ENCODE peak calls at places on chromosomes 3 and 15, in eight cellular contexts. B is epithelial cell of proximal tubule, T is right atrium auricular region, V is GM13977, N is Panc1, S is body of pancreas, R is tibial artery, P is A549. U is an unnamed sample.

GRCh38 chr3:52798978-52799476 is 4.4 kb downstream of the ITIH3 start:
- DNase-seq in B (no peak), V (peak; percentile 75), S (peak; percentile 50), T (no peak), P (peak; percentile 52), R (no peak), N (peak; percentile 5), U (no peak)

GRCh38 chr3:120743081-120743365 is 479 bp downstream of the GTF2E1 start:
- DNase-seq in S (no peak), P (no peak), N (no peak), V (no peak), B (no peak), R (no peak), T (no peak), U (no peak)

GRCh38 chr3:114597012-114597411 is 303.2 kb downstream of the TIGIT start:
- DNase-seq in S (no peak), V (no peak), R (no peak), P (no peak), T (no peak), N (no peak), B (no peak), U (no peak)

GRCh38 chr15:64906402-64906801 is 5.3 kb upstream of the ANKDD1A start:
- DNase-seq in S (no peak), R (no peak), B (no peak), P (no peak), N (no peak), V (no peak), T (no peak), U (no peak)

GRCh38 chr15:71634820-71635219 is 175.5 kb upstream of the NR2E3 start:
- DNase-seq in P (no peak), T (no peak), R (no peak), B (no peak), N (no peak), S (no peak), V (no peak), U (no peak)

GRCh38 chr15:77866596-77867125 is 210.8 kb downstream of the TBC1D2B start:
- DNase-seq in B (no peak), R (no peak), V (no peak), P (no peak), S (peak; percentile 1), N (no peak), T (no peak), U (no peak)

GRCh38 chr15:84973492-84974460 is 7.9 kb upstream of the PDE8A start:
- DNase-seq in S (no peak), R (no peak), P (no peak), N (no peak), B (no peak), V (no peak), T (no peak), U (no peak)

GRCh38 chr3:192092388-192093005 is 631.5 kb downstream of the PYDC2 start:
- DNase-seq in B (no peak), R (no peak), T (no peak), N (no peak), S (no peak), P (no peak), V (no peak), U (no peak)

GRCh38 chr3:50495609-50496423 is 7.6 kb downstream of the CACNA2D2 start:
- DNase-seq in T (no peak), R (no peak), B (no peak), V (no peak), S (no peak), P (no peak), N (no peak), U (no peak)

GRCh38 chr15:66095871-66096710 is 157.5 kb downstream of the MEGF11 start:
- DNase-seq in B (no peak), N (no peak), V (no peak), T (no peak), R (no peak), S (no peak), P (no peak), U (peak; percentile 45)

GRCh38 chr3:76429536-76430177 is 610.2 kb upstream of the ROBO2 start:
- DNase-seq in N (no peak), T (no peak), B (no peak), S (no peak), R (no peak), P (no peak), V (no peak), U (no peak)

GRCh38 chr3:179697933-179698332 is 45.1 kb downstream of the USP13 start:
- DNase-seq in N (no peak), R (no peak), S (no peak), V (no peak), T (no peak), P (no peak), B (no peak), U (no peak)

GRCh38 chr15:75143738-75144334 is 57.8 kb upstream of the C15orf39 start:
- DNase-seq in B (no peak), P (no peak), S (no peak), N (no peak), V (no peak), T (no peak), R (no peak), U (no peak)

GRCh38 chr3:146747051-146747450 is 141.9 kb upstream of the PLSCR5 start:
- DNase-seq in B (no peak), P (no peak), T (no peak), N (no peak), S (no peak), R (no peak), V (no peak), U (no peak)

GRCh38 chr3:146746190-146746589 is 141.0 kb upstream of the PLSCR5 start:
- DNase-seq in S (no peak), N (no peak), R (no peak), P (no peak), B (no peak), V (no peak), T (no peak), U (no peak)

GRCh38 chr3:146750196-146750595 is 145.1 kb upstream of the PLSCR5 start:
- DNase-seq in V (no peak), B (no peak), P (no peak), R (no peak), T (no peak), N (no peak), S (no peak), U (no peak)

DNA sequence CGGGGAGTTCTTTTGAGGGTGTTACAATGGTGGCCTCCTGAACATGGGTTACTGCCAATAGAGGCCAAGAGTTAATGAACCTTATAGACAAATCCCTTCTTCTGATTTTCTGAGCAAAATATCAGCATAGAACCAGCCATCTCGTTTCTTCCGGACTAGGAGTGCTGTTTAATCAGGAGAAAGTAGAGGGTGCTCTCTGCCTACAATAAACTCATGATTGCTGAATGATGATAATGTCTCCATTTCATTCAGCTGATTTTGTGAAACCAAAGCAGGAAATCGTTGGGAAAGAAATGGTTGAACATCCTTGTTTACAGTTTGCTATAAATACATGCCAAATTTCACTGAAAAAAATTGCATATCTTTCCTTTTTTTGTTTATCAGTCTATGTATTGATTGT is 142.8 kb upstream of the PLSCR5 start:
- DNase-seq in R (no peak), P (no peak), S (no peak), B (no peak), V (no peak), N (no peak), T (no peak), U (no peak)
- TF ChIP-seq CTCF in R (peak; percentile 29), P (no peak), S (no peak), B (peak; percentile 31), V (no peak), N (peak; percentile 33), T (peak; percentile 47), U (no peak)

DNA sequence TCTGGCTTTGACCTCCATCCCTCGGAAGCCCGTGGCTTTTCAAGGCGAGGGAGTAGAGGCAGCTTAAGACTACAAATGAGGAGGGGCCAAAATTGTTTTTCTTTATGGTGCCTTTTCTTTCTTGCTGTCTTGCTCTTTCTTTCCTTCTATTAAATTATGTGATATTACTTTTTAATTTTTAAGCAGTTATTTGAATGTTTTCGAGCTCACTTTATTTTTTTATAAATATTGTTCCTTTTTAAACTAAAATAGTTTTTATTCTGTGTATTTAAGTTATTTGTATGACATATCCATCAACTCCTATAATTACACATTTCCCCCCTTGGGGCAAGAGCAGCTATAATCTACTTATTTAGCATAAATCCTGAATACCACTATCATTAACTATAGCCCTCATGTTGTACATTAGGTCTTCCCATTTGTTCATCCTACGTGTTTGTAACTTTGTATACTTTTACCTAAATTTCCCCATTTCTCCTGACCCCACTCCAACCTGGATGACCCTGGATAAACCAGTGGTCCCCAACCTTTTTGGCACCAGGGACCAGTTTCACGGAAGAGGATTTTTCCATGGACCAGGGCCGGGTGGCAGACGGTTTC is 622 bp upstream of the PLSCR1 start:
- DNase-seq in R (no peak), N (no peak), T (no peak), B (no peak), V (no peak), S (no peak), P (no peak), U (no peak)
- TF ChIP-seq CTCF in R (no peak), N (no peak), T (no peak), B (no peak), V (no peak), S (no peak), P (no peak), U (no peak)

GRCh38 chr3:131535131-131535530 is 32.4 kb upstream of the MRPL3 start:
- DNase-seq in T (no peak), P (no peak), R (no peak), V (no peak), B (no peak), S (no peak), N (no peak), U (no peak)

GRCh38 chr3:131530374-131530773 is 27.6 kb upstream of the MRPL3 start:
- DNase-seq in R (no peak), V (no peak), B (no peak), T (no peak), P (no peak), N (no peak), S (no peak), U (no peak)

GRCh38 chr3:131526801-131527347 is 24.1 kb upstream of the MRPL3 start:
- DNase-seq in B (no peak), P (peak; percentile 38), T (no peak), S (peak; percentile 63), N (no peak), V (no peak), R (no peak), U (peak; percentile 77)

GRCh38 chr3:131532645-131533044 is 29.9 kb upstream of the MRPL3 start:
- DNase-seq in B (no peak), T (no peak), N (no peak), P (no peak), V (no peak), R (no peak), S (no peak), U (no peak)

DNA sequence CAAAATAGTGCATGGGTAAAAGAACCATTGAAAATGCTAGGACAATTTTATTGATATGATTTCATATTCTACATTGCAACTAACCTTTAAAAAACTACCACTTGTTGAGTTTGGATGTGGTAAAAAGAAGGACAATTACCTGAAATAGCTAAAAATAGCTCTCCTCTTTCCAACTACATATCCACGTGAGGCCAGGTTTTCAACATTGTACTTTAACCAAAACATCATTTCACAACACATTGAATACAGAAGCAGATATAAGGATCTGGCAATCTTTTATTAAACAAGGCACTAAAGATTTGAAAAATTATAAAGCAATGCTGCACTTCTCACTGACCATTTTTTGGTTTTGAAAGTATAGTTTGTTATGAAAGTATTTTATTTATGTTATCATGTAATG is 28.1 kb upstream of the MRPL3 start:
- DNase-seq in P (no peak), V (no peak), B (no peak), R (no peak), S (no peak), N (no peak), T (no peak), U (no peak)
- TF ChIP-seq CTCF in P (no peak), V (no peak), B (no peak), R (no peak), S (no peak), N (no peak), T (no peak), U (no peak)

GRCh38 chr3:28799084-28799483 is 450.5 kb upstream of the AZI2 start:
- DNase-seq in S (no peak), R (no peak), T (no peak), P (no peak), N (no peak), B (no peak), V (no peak), U (no peak)
- TF ChIP-seq CTCF in S (no peak), R (no peak), T (no peak), P (no peak), N (no peak), B (peak; percentile 48), V (peak; percentile 25), U (no peak)

U was measured in spleen.